ENCODE peak calls at places on chromosome 15, in five cellular contexts. J, Y, W, O and K are unnamed samples.

GRCh38 chr15:70289191-70289955 is 191.7 kb upstream of the TLE3 start:
- DNase-seq in J (peak), Y (no peak), W (no peak), O (no peak), K (no peak)

GRCh38 chr15:48811325-48811938 is 563 bp upstream of the CEP152 start:
- DNase-seq in J (no peak), Y (no peak), W (no peak), O (no peak), K (peak)

GRCh38 chr15:51796777-51797474 is 32.5 kb upstream of the TMOD3 start:
- DNase-seq in J (no peak), Y (no peak), W (no peak), O (no peak), K (no peak)

GRCh38 chr15:40146037-40146436 is 14.8 kb upstream of the BUB1B start:
- DNase-seq in J (peak), Y (no peak), W (no peak), O (no peak), K (no peak)

GRCh38 chr15:34039506-34040123 is 611 bp upstream of the AVEN start:
- DNase-seq in J (no peak), Y (peak), W (peak), O (no peak), K (peak)

GRCh38 chr15:57654136-57654845 is 52.2 kb upstream of the POLR2M start:
- DNase-seq in J (peak), Y (no peak), W (no peak), O (no peak), K (no peak)

GRCh38 chr15:27260523-27260922 is 289.5 kb downstream of the GABRG3 start:
- DNase-seq in J (no peak), Y (no peak), W (no peak), O (no peak), K (no peak)

GRCh38 chr15:98438326-98438725 is 210.0 kb upstream of the IGF1R start:
- DNase-seq in J (no peak), Y (no peak), W (no peak), O (no peak), K (no peak)

GRCh38 chr15:25739687-25740121 is 123.4 kb downstream of the ATP10A start:
- DNase-seq in J (peak), Y (peak), W (peak), O (no peak), K (no peak)

GRCh38 chr15:62316413-62317060 is 151.5 kb upstream of the C2CD4B start:
- DNase-seq in J (no peak), Y (no peak), W (no peak), O (no peak), K (no peak)

GRCh38 chr15:98292442-98293240 is 332.1 kb downstream of the ARRDC4 start:
- DNase-seq in J (peak), Y (peak), W (no peak), O (no peak), K (peak)

GRCh38 chr15:66845266-66845785 is 143.3 kb downstream of the SMAD6 start:
- DNase-seq in J (no peak), Y (no peak), W (no peak), O (peak), K (no peak)

GRCh38 chr15:83559310-83559966 is 94.5 kb upstream of the ADAMTSL3 start:
- DNase-seq in J (peak), Y (peak), W (peak), O (no peak), K (peak)

GRCh38 chr15:51097553-51098330 is 3.0 kb upstream of the TNFAIP8L3 start:
- DNase-seq in J (peak), Y (peak), W (no peak), O (no peak), K (no peak)

GRCh38 chr15:60520041-60520824 is 41.3 kb upstream of the ICE2 start:
- DNase-seq in J (peak), Y (no peak), W (no peak), O (no peak), K (no peak)

GRCh38 chr15:80272987-80273386 is 21.0 kb upstream of the CTXND1 start:
- DNase-seq in J (no peak), Y (no peak), W (no peak), O (no peak), K (no peak)

GRCh38 chr15:39645976-39646257 is 65.0 kb downstream of the THBS1 start:
- DNase-seq in J (no peak), Y (no peak), W (no peak), O (no peak), K (no peak)

GRCh38 chr15:64861960-64862359 is 20.2 kb downstream of the PLEKHO2 start:
- DNase-seq in J (no peak), Y (no peak), W (no peak), O (no peak), K (no peak)

GRCh38 chr15:63462053-63462452 is 42.3 kb upstream of the USP3 start:
- DNase-seq in J (no peak), Y (no peak), W (no peak), O (no peak), K (no peak)

GRCh38 chr15:67832031-67832551 is 6.8 kb downstream of the SKOR1 start:
- DNase-seq in J (no peak), Y (peak), W (no peak), O (peak), K (peak)

GRCh38 chr15:68333775-68334470 is 56.4 kb downstream of the FEM1B start:
- DNase-seq in J (peak), Y (peak), W (no peak), O (peak), K (no peak)

GRCh38 chr15:77630956-77631789 is 1.5 kb downstream of the LINGO1 start:
- DNase-seq in J (no peak), Y (no peak), W (no peak), O (no peak), K (no peak)

GRCh38 chr15:85646538-85647091 is 148.1 kb downstream of the KLHL25 start:
- DNase-seq in J (peak), Y (peak), W (peak), O (no peak), K (no peak)

GRCh38 chr15:90036343-90036742 is 35.2 kb downstream of the ZNF710 start:
- DNase-seq in J (no peak), Y (no peak), W (no peak), O (peak), K (no peak)

GRCh38 chr15:100900136-100900894 is 18.8 kb upstream of the LRRK1 start:
- DNase-seq in J (no peak), Y (peak), W (no peak), O (no peak), K (no peak)

GRCh38 chr15:63054281-63054683 is 11.7 kb downstream of the TPM1 start:
- DNase-seq in J (no peak), Y (no peak), W (no peak), O (no peak), K (no peak)

GRCh38 chr15:40252141-40252437 is 13.2 kb downstream of the PAK6 start:
- DNase-seq in J (no peak), Y (no peak), W (no peak), O (no peak), K (no peak)

GRCh38 chr15:37106490-37107001 is 6.2 kb upstream of the MEIS2 start:
- DNase-seq in J (no peak), Y (peak), W (no peak), O (no peak), K (no peak)

GRCh38 chr15:90482124-90483011 is 47.4 kb upstream of the CRTC3 start:
- DNase-seq in J (peak), Y (peak), W (peak), O (no peak), K (peak)

GRCh38 chr15:98123834-98124233 is 163.3 kb downstream of the ARRDC4 start:
- DNase-seq in J (peak), Y (no peak), W (no peak), O (no peak), K (no peak)

GRCh38 chr15:38398134-38398533 is 55.8 kb upstream of the FAM98B start:
- DNase-seq in J (peak), Y (no peak), W (no peak), O (peak), K (no peak)

GRCh38 chr15:32884136-32884535 is 166.3 kb downstream of the GREM1 start:
- DNase-seq in J (no peak), Y (no peak), W (no peak), O (no peak), K (no peak)

GRCh38 chr15:78360426-78360825 is 20.3 kb downstream of the CRABP1 start:
- DNase-seq in J (no peak), Y (no peak), W (no peak), O (peak), K (no peak)

GRCh38 chr15:67923647-67923971 is 83.8 kb upstream of the RNU6-1 start:
- DNase-seq in J (no peak), Y (no peak), W (no peak), O (no peak), K (no peak)

GRCh38 chr15:99074446-99074845 is 30.4 kb upstream of the SYNM start:
- DNase-seq in J (no peak), Y (no peak), W (no peak), O (peak), K (no peak)